ENCODE peak calls at places on chromosome 21, in nine cellular contexts. Q is amygdala, V is iris pigment epithelial cell, L is NCI-H460, R is GM03348, M is H9, O is mesendoderm, T is progenitor cell of endocrine pancreas, N is fibroblast of pulmonary artery. I is an unnamed sample.

GRCh38 chr21:44901391-44902074 is 19.2 kb downstream of the ITGB2 start:
- DNase-seq in M (no peak), L (no peak), N (no peak), Q (no peak), V (no peak), R (no peak), O (no peak), T (no peak), I (no peak)

GRCh38 chr21:37871121-37871862 is 45.0 kb downstream of the KCNJ6 start:
- DNase-seq in N (peak; percentile 49), M (no peak), T (no peak), L (no peak), V (peak; percentile 92), O (no peak), R (peak; percentile 83), Q (no peak), I (peak; percentile 82)

GRCh38 chr21:15121655-15122120 is 56.9 kb upstream of the NRIP1 start:
- DNase-seq in T (no peak), V (peak; percentile 79), O (peak; percentile 17), M (peak; percentile 28), R (no peak), N (peak; percentile 63), L (no peak), Q (no peak), I (no peak)

GRCh38 chr21:44613386-44614155 is 1.7 kb downstream of the KRTAP10-8 start:
- DNase-seq in V (no peak), M (no peak), L (no peak), O (no peak), R (no peak), Q (no peak), T (no peak), N (no peak), I (no peak)

GRCh38 chr21:39336457-39337008 is 12.4 kb downstream of the HMGN1 start:
- DNase-seq in O (no peak), T (no peak), R (no peak), L (no peak), V (no peak), N (no peak), M (no peak), Q (no peak), I (no peak)

GRCh38 chr21:41801256-41801655 is 34.4 kb upstream of the RIPK4 start:
- DNase-seq in M (no peak), Q (no peak), R (no peak), N (no peak), T (no peak), V (no peak), L (no peak), O (no peak), I (no peak)

GRCh38 chr21:31530918-31531705 is 128.4 kb upstream of the SOD1 start:
- DNase-seq in O (no peak), V (no peak), N (no peak), T (no peak), Q (no peak), R (no peak), L (no peak), M (no peak), I (no peak)

GRCh38 chr21:45517249-45518065 is 24.8 kb downstream of the SLC19A1 start:
- DNase-seq in N (peak; percentile 46), T (no peak), L (no peak), V (peak; percentile 72), R (no peak), M (no peak), Q (no peak), O (no peak), I (no peak)

GRCh38 chr21:32977216-32977615 is 48.5 kb upstream of the OLIG2 start:
- DNase-seq in T (no peak), V (no peak), L (no peak), R (no peak), Q (peak; percentile 54), N (no peak), O (no peak), M (no peak), I (no peak)

GRCh38 chr21:45209046-45209445 is 78.6 kb downstream of the POFUT2 start:
- DNase-seq in V (peak; percentile 82), M (no peak), R (peak; percentile 61), N (peak; percentile 71), T (no peak), Q (no peak), L (no peak), O (no peak), I (peak; percentile 75)